ENCODE peak calls at places on chromosomes 11 and 22, in ten cellular contexts. E, L, N, V, W, C, A, R, I and S are unnamed samples.

GRCh38 chr11:62553839-62554361 is 7.3 kb upstream of the AHNAK start:
- DNase-seq in E (no peak), L (peak), N (no peak), V (no peak), W (no peak), C (peak), A (peak), R (no peak), I (peak), S (no peak)

GRCh38 chr11:61560751-61561150 is 20.1 kb downstream of the SYT7 start:
- DNase-seq in E (no peak), L (no peak), N (no peak), V (no peak), W (no peak), C (no peak), A (no peak), R (no peak), I (no peak), S (no peak)

GRCh38 chr11:15532432-15532831 is 417.7 kb downstream of the INSC start:
- DNase-seq in E (no peak), L (no peak), N (no peak), V (no peak), W (no peak), C (no peak), A (no peak), R (no peak), I (no peak), S (no peak)

GRCh38 chr11:118002541-118003019 is 16.4 kb downstream of the IL10RA start:
- DNase-seq in E (no peak), L (no peak), N (no peak), V (peak), W (no peak), C (no peak), A (no peak), R (no peak), I (no peak), S (peak)

GRCh38 chr22:37930270-37930951 is 23.0 kb downstream of the C22orf23 start:
- DNase-seq in E (no peak), L (peak), N (peak), V (no peak), W (no peak), C (no peak), A (peak), R (no peak), I (no peak), S (no peak)

GRCh38 chr22:22156716-22157499 is 87.7 kb upstream of the VPREB1 start:
- DNase-seq in E (peak), L (peak), N (peak), V (peak), W (peak), C (no peak), A (peak), R (no peak), I (peak), S (no peak)

GRCh38 chr11:47161134-47161854 is 15.4 kb downstream of the ARFGAP2 start:
- DNase-seq in E (peak), L (peak), N (peak), V (peak), W (peak), C (no peak), A (peak), R (no peak), I (peak), S (peak)

GRCh38 chr11:30852091-30852490 is 265.9 kb upstream of the MPPED2 start:
- DNase-seq in E (no peak), L (no peak), N (no peak), V (no peak), W (no peak), C (no peak), A (no peak), R (no peak), I (no peak), S (no peak)

GRCh38 chr22:45082795-45083194 is 73.0 kb upstream of the PHF21B start:
- DNase-seq in E (no peak), L (no peak), N (no peak), V (no peak), W (no peak), C (no peak), A (no peak), R (no peak), I (no peak), S (no peak)

GRCh38 chr11:225734-226453 is 10.2 kb downstream of the SIRT3 start:
- DNase-seq in E (no peak), L (no peak), N (no peak), V (no peak), W (no peak), C (no peak), A (peak), R (no peak), I (no peak), S (no peak)

GRCh38 chr22:49754674-49755590 is 72.7 kb downstream of the BRD1 start:
- DNase-seq in E (no peak), L (no peak), N (no peak), V (no peak), W (no peak), C (no peak), A (no peak), R (no peak), I (no peak), S (no peak)

GRCh38 chr11:74001822-74002286 is 7.0 kb downstream of the UCP3 start:
- DNase-seq in E (no peak), L (no peak), N (no peak), V (no peak), W (no peak), C (no peak), A (no peak), R (no peak), I (no peak), S (no peak)

GRCh38 chr11:9280655-9281301 is 15.6 kb upstream of the DENND5A start:
- DNase-seq in E (peak), L (no peak), N (peak), V (no peak), W (no peak), C (no peak), A (peak), R (no peak), I (peak), S (no peak)

GRCh38 chr11:122104381-122104780 is 11.6 kb downstream of the BLID start:
- DNase-seq in E (no peak), L (no peak), N (no peak), V (no peak), W (no peak), C (no peak), A (no peak), R (no peak), I (no peak), S (no peak)

GRCh38 chr11:280762-281485 is 2.7 kb downstream of the NLRP6 start:
- DNase-seq in E (no peak), L (no peak), N (no peak), V (no peak), W (no peak), C (no peak), A (no peak), R (no peak), I (no peak), S (no peak)

GRCh38 chr22:32175751-32176644 is 16.9 kb upstream of the C22orf42 start:
- DNase-seq in E (peak), L (no peak), N (no peak), V (no peak), W (no peak), C (no peak), A (no peak), R (no peak), I (no peak), S (no peak)

GRCh38 chr11:3736816-3737215 is 60.5 kb downstream of the NUP98 start:
- DNase-seq in E (no peak), L (no peak), N (no peak), V (no peak), W (no peak), C (no peak), A (no peak), R (no peak), I (no peak), S (no peak)

GRCh38 chr11:20089357-20089756 is 70.9 kb downstream of the DBX1 start:
- DNase-seq in E (no peak), L (no peak), N (no peak), V (no peak), W (no peak), C (no peak), A (no peak), R (no peak), I (no peak), S (no peak)

GRCh38 chr11:62497132-62497915 is 49.3 kb downstream of the AHNAK start:
- DNase-seq in E (no peak), L (peak), N (peak), V (peak), W (no peak), C (peak), A (peak), R (no peak), I (peak), S (no peak)

GRCh38 chr11:10478574-10479550 is 23.8 kb downstream of the AMPD3 start:
- DNase-seq in E (no peak), L (no peak), N (no peak), V (no peak), W (peak), C (no peak), A (no peak), R (no peak), I (no peak), S (no peak)

GRCh38 chr11:10477690-10478046 is 22.6 kb downstream of the AMPD3 start:
- DNase-seq in E (no peak), L (no peak), N (no peak), V (no peak), W (no peak), C (no peak), A (no peak), R (no peak), I (no peak), S (no peak)

GRCh38 chr11:10476927-10477689 is 22.0 kb downstream of the AMPD3 start:
- DNase-seq in E (no peak), L (no peak), N (no peak), V (no peak), W (peak), C (no peak), A (no peak), R (no peak), I (no peak), S (peak)

GRCh38 chr11:10476342-10476741 is 21.3 kb downstream of the AMPD3 start:
- DNase-seq in E (no peak), L (no peak), N (no peak), V (no peak), W (peak), C (no peak), A (no peak), R (no peak), I (no peak), S (no peak)

DNA sequence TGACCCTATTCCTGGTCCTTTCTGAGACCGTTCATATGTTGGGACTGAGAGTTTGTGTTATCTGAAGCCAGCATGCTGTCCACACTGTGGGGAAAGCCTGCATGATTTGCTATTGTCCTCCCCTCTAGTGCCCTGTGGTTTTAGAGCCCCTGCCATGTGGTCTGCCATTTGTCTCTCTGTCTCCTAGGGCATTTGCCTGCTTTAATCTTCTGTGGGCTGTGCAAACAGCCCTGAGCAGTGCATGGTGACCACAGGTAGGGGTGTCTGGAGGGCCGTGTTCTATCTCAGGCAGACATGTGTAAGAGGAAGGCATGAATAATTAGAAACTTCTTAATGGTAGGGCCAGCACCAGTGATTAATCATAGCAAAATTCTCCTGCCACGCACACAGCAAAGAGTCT is 23.0 kb downstream of the AMPD3 start:
- DNase-seq in E (no peak), L (no peak), N (no peak), V (no peak), W (peak), C (no peak), A (no peak), R (no peak), I (no peak), S (peak)
- H3K27ac ChIP-seq in E (no peak), L (no peak), N (no peak), V (no peak), W (peak), C (no peak), A (no peak), R (no peak), I (no peak), S (no peak)

DNA sequence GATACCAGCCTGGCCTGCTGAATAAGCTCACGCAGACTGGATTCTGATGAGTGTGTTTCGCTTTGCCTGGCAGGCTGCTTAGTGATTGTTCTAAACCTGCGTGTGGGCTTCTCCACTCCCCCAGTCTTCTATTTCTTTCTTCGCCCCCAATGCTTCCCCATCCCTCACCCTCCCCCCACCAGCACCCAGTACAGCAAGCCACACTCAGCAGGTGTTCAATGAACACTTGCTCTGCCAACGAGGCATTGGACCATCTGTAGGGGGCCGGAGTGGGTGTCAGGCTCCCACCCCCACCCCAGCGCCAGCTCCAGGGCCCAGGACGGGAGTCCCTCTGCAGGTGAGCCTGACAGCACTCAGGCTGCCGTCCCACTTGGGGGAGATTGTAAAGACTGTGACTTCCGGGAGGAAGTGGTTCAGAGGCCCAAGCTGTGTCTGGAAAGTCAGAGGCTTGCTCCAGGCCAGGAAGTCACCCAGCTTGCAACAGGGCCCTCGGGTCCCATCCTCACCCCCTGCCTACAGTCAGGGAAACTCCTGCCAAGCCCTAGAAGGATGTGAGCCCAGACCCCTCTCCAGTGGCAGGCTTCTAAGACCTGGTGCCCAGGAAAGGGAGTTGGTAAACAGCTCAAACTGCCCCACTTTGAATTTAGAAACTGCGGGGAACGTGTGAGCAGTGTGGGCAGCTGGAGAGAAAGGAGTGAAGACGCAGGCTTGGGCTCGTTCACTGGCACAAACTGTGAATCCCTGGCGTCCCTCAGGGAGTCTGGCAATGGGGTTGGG is 66.3 kb upstream of the PRDM11 start:
- DNase-seq in E (no peak), L (no peak), N (peak), V (no peak), W (no peak), C (no peak), A (no peak), R (no peak), I (no peak), S (no peak)
- TF ChIP-seq CTCF in E (no peak), L (no peak), N (peak), V (no peak), W (no peak), C (no peak), A (no peak), R (no peak), I (no peak), S (no peak)

DNA sequence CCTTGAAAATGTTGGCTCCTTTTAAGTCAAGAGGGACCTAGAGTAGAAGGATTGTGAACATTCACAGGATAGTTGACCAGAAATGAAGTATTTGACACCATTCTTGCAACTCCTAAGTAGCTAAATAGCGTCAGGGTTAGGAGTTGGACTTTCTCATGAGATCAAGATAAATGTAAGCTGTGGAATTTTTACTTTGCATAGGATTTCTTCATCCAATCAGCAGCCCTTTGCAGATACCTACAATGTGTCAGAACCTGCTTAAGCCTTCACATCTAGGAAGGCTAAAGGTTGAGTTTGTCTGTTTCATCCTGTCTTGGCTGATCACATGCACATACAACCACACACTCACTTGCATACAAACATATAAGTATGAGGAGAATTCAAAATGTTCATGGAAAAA is 32.3 kb downstream of the CD44 start:
- DNase-seq in E (no peak), L (no peak), N (no peak), V (no peak), W (no peak), C (no peak), A (no peak), R (no peak), I (no peak), S (no peak)
- H3K27ac ChIP-seq in E (no peak), L (no peak), N (no peak), V (no peak), W (no peak), C (peak), A (no peak), R (no peak), I (no peak), S (peak)

GRCh38 chr11:64161037-64161436 is 4.9 kb downstream of the MACROD1 start:
- DNase-seq in E (no peak), L (no peak), N (no peak), V (no peak), W (no peak), C (no peak), A (no peak), R (no peak), I (no peak), S (no peak)

GRCh38 chr11:64163951-64164350 is 2.0 kb downstream of the MACROD1 start:
- DNase-seq in E (no peak), L (no peak), N (no peak), V (no peak), W (no peak), C (no peak), A (no peak), R (no peak), I (no peak), S (no peak)

GRCh38 chr11:64165842-64166635 is at the start of gene MACROD1:
- DNase-seq in E (peak), L (peak), N (peak), V (peak), W (peak), C (no peak), A (peak), R (peak), I (peak), S (peak)

GRCh38 chr11:64164392-64165312 is 1.3 kb downstream of the MACROD1 start:
- DNase-seq in E (peak), L (no peak), N (no peak), V (no peak), W (peak), C (no peak), A (no peak), R (no peak), I (no peak), S (no peak)

DNA sequence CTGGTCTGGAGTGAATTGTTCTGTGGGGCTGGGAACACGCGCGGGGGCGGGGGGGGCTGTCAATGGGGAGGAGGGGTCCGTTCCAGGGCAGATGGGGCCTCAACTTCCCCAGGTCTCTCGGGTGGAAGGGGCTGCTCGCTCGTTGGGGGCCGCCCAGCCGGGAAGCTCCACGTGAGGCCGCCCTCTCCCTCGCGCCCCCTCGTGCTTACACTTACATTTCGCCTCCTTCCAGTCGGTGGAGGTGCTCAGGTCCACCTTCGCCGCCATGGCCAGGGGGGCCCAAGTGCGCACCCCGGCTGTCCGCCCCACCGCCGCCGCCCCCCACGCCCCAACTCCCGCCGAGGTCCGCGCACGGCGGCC is 451 bp downstream of the MACROD1 start:
- DNase-seq in E (peak), L (no peak), N (peak), V (peak), W (no peak), C (no peak), A (no peak), R (no peak), I (no peak), S (no peak)
- TF ChIP-seq CTCF in E (no peak), L (no peak), N (no peak), V (peak), W (no peak), C (no peak), A (peak), R (no peak), I (no peak), S (no peak)

GRCh38 chr22:36334081-36334831 is 53.5 kb downstream of the MYH9 start:
- DNase-seq in E (no peak), L (no peak), N (peak), V (no peak), W (no peak), C (no peak), A (no peak), R (no peak), I (no peak), S (no peak)
- H3K27ac ChIP-seq in E (peak), L (peak), N (peak), V (peak), W (peak), C (peak), A (peak), R (peak), I (peak), S (peak)

DNA sequence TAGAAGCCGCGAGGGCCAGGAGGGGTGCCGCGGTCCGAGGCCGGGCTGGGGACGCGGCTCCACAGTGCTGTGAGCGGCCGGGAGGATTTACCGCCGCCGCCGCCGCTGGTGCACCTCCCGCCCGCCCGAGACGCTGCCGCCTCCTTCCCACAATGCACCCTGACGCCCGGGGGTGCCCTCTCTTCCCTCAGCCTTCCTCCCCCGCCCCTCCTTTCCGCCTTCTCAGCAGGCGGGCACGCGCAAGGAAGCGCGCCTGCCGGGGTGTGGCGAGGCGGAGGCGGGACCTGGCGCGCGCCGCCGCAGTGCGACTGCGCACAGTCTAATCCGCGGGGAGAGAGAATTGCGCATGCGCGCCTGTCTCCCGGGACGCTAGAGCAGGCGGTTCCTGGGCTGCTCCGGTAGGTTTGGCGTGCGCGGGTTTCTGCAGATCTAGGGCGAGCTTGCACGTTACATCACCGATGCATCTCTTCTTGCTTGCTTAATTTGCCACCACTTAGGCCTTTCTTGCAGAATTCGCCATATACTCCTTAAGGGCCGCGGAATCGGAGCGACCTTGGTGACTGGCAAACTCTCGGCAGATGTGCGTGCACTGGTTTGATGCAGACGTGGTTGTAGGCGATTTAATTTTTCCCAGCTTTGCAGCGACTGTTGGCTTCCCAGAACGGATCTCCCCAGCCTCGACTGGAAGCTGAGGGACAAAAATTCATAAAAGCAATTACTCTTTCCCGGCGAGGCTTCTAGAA is at the start of the genes GVQW3 and THAP12:
- DNase-seq in E (peak), L (peak), N (peak), V (peak), W (peak), C (peak), A (peak), R (peak), I (peak), S (peak)
- TF ChIP-seq CTCF in E (no peak), L (peak), N (peak), V (peak), W (no peak), C (peak), A (no peak), R (no peak), I (peak), S (no peak)

DNA sequence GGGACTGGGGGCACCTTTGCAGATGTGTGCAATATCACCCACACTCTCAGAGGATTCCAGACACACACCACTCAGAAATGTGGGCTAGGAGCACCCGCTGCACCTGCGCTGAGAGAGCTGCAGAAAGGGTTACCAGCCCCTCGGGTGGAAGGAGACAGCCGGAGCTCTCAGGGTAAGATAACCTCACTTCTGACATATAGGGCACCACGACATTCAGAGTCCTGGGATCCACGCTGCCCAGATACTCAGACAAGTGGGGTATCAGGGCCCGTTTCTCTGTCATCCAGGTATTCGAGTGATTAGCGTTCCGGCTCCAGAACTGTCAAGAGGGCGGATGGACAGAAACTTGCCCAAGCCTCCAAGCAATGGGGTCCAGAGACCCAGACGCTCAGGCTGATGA is 6.2 kb upstream of the SYT8 start:
- DNase-seq in E (no peak), L (no peak), N (no peak), V (no peak), W (no peak), C (no peak), A (no peak), R (no peak), I (no peak), S (no peak)
- H3K27ac ChIP-seq in E (no peak), L (peak), N (no peak), V (no peak), W (no peak), C (peak), A (no peak), R (peak), I (no peak), S (no peak)